ENCODE peak calls at places on chromosome X, in seven cellular contexts. I, X, L, Q, A, C and V are unnamed samples.

GRCh38 chrX:64093761-64094160 is 111.7 kb downstream of the AMER1 start:
- DNase-seq in X (no peak), C (no peak), A (no peak), Q (no peak), L (peak), I (no peak), V (no peak)

GRCh38 chrX:155767101-155767878 is 113.9 kb upstream of the VAMP7 start:
- DNase-seq in X (no peak), A (peak), Q (peak), C (peak), L (peak), I (peak), V (peak)

GRCh38 chrX:70429759-70430158 is 6.6 kb downstream of the GDPD2 start:
- DNase-seq in X (no peak), C (no peak), Q (no peak), L (no peak), A (no peak), I (no peak), V (no peak)

GRCh38 chrX:292900-293897 is 12.0 kb downstream of the PLCXD1 start:
- DNase-seq in Q (no peak), C (peak), A (peak), X (no peak), I (no peak), L (no peak), V (peak)

GRCh38 chrX:135522132-135522530 is 1.7 kb downstream of the INTS6L start:
- DNase-seq in Q (no peak), I (no peak), C (no peak), X (no peak), A (no peak), L (no peak), V (no peak)

GRCh38 chrX:153983321-153983729 is 10.8 kb downstream of the TMEM187 start:
- DNase-seq in I (no peak), X (no peak), A (no peak), Q (no peak), C (no peak), L (no peak), V (no peak)

GRCh38 chrX:12955882-12956703 is 18.8 kb upstream of the TMSB4X start:
- DNase-seq in Q (no peak), C (peak), A (no peak), L (no peak), I (no peak), X (peak), V (peak)

GRCh38 chrX:151825927-151826471 is 86.7 kb upstream of the MAGEA4 start:
- DNase-seq in Q (peak), L (no peak), I (no peak), X (no peak), C (no peak), A (no peak), V (peak)

GRCh38 chrX:64188901-64189300 is 16.6 kb downstream of the AMER1 start:
- DNase-seq in X (no peak), Q (no peak), L (no peak), I (no peak), A (no peak), C (no peak), V (no peak)

GRCh38 chrX:53089224-53089842 is 4.6 kb upstream of the KANTR start:
- DNase-seq in Q (peak), L (no peak), A (peak), C (peak), X (peak), I (no peak), V (peak)

GRCh38 chrX:11269996-11270395 is 23.2 kb upstream of the AMELX start:
- DNase-seq in L (no peak), I (no peak), X (no peak), C (no peak), A (no peak), Q (no peak), V (no peak)

GRCh38 chrX:3145716-3146115 is 104.4 kb downstream of the ARSF start:
- DNase-seq in C (no peak), I (no peak), X (no peak), A (no peak), L (peak), Q (no peak), V (no peak)

GRCh38 chrX:71301195-71301924 is at the start of gene ITGB1BP2:
- DNase-seq in C (no peak), L (no peak), I (peak), A (no peak), Q (no peak), X (no peak), V (peak)

GRCh38 chrX:129679856-129680255 is 25.1 kb upstream of the APLN start:
- DNase-seq in L (no peak), X (no peak), C (no peak), Q (no peak), I (no peak), A (no peak), V (no peak)

GRCh38 chrX:132435222-132435621 is 53.6 kb downstream of the MBNL3 start:
- DNase-seq in C (no peak), I (no peak), L (no peak), Q (no peak), A (no peak), X (no peak), V (no peak)

GRCh38 chrX:17403231-17403691 is 28.3 kb downstream of the NHS start:
- DNase-seq in C (no peak), X (peak), Q (no peak), L (no peak), I (no peak), A (no peak), V (no peak)

GRCh38 chrX:131747173-131747572 is 203.3 kb downstream of the OR13H1 start:
- DNase-seq in A (peak), Q (peak), L (no peak), I (no peak), C (no peak), X (peak), V (no peak)

GRCh38 chrX:154334496-154334895 is 38.9 kb downstream of the TKTL1 start:
- DNase-seq in L (no peak), A (no peak), X (no peak), I (no peak), C (no peak), Q (no peak), V (no peak)

GRCh38 chrX:19193584-19193983 is 71.3 kb upstream of the ADGRG2 start:
- DNase-seq in L (no peak), A (no peak), C (no peak), Q (no peak), X (no peak), I (no peak), V (no peak)

GRCh38 chrX:19670854-19671620 is 155.7 kb upstream of the MAP3K15 start:
- DNase-seq in C (no peak), A (peak), L (peak), Q (peak), I (no peak), X (no peak), V (no peak)

GRCh38 chrX:72477787-72478186 is 94.9 kb downstream of the HDAC8 start:
- DNase-seq in X (no peak), Q (no peak), A (no peak), L (no peak), C (no peak), I (no peak), V (no peak)

GRCh38 chrX:39922926-39923325 is 174.8 kb downstream of the BCOR start:
- DNase-seq in L (no peak), Q (no peak), I (no peak), C (no peak), X (no peak), A (no peak), V (no peak)

GRCh38 chrX:104566921-104567501 is 1.0 kb downstream of the IL1RAPL2 start:
- DNase-seq in Q (no peak), C (no peak), X (no peak), A (no peak), I (no peak), L (peak), V (no peak)

GRCh38 chrX:113400193-113400704 is 559.6 kb upstream of the AMOT start:
- DNase-seq in X (no peak), I (no peak), L (peak), A (no peak), Q (no peak), C (no peak), V (no peak)

GRCh38 chrX:51336584-51336983 is 4.0 kb downstream of the NUDT10 start:
- DNase-seq in Q (peak), C (no peak), A (no peak), X (peak), I (no peak), L (peak), V (no peak)

GRCh38 chrX:54561622-54562021 is 31.6 kb downstream of the GNL3L start:
- DNase-seq in C (no peak), I (no peak), X (no peak), Q (no peak), L (no peak), A (no peak), V (no peak)

GRCh38 chrX:40688976-40689375 is 41.6 kb upstream of the CXorf38 start:
- DNase-seq in I (no peak), A (no peak), L (no peak), C (no peak), Q (no peak), X (no peak), V (no peak)

GRCh38 chrX:19855700-19856381 is 31.6 kb downstream of the SH3KBP1 start:
- DNase-seq in I (no peak), C (no peak), X (no peak), A (no peak), L (no peak), Q (no peak), V (no peak)

GRCh38 chrX:122703762-122704161 is 480.3 kb upstream of the GRIA3 start:
- DNase-seq in A (no peak), X (no peak), L (no peak), C (no peak), Q (no peak), I (no peak), V (no peak)
- H3K27ac ChIP-seq in A (no peak), X (no peak), L (no peak), C (no peak), Q (no peak), I (no peak), V (no peak)

DNA sequence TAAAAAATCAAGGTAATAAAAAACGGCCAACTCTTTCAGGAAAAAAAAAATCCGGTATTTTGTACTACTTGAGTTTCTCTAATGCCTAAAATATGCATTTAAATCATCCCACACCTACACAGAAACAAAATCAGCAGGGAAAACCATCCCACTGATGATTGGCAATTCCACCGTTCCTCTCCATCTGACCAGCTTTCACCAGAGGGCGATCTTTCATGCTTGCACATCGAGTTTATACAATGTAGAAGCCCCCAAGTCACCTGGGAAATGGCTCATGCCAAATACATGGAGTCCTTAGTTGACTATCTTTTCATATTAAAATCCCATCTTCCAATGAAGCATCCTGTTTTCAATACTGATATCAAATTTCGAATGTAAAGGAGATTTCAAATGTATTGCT is 69.2 kb downstream of the PTCHD1 start:
- DNase-seq in Q (no peak), I (no peak), C (no peak), X (no peak), L (peak), A (no peak), V (no peak)
- TF ChIP-seq CTCF in Q (no peak), I (no peak), C (no peak), X (no peak), L (peak), A (no peak), V (no peak)

GRCh38 chrX:111095974-111096870 is at the start of gene PAK3:
- DNase-seq in I (peak), X (peak), Q (no peak), L (peak), C (peak), A (peak), V (peak)
- H3K4me3 ChIP-seq in I (peak), X (peak), Q (peak), L (peak), C (peak), A (peak), V (peak)

DNA sequence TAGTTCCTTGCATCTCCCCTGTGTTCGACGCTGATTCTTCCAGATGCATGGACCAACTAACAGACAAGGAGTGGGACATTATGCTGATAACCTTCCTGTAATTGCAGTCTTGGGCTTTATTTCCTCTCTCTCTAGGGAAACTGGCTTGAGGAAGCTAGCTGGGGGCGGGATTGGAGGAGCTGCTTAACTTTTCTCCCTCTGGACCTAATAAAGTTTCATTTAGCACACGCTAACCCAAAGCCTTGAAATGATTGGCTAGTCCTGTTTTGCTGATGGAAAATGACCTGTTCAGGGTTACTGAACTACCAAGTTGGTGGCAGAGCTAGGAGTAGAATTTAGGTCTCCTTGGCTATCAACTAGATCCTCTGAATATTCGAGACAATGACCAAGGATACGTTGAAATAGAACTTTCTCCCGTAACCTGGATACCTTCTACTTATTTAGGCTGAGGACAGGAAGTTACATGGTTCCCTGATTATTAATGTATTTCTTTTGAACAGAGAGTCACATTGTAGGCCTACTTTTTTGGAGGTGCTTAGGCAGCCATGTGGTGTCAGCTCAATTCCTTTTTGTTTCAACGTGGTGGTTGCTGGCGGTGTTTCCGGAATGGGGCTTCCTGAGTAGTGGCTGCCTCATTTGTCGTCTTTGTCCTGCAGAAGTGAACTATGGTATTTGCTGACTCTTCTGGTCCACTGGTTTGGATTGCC is 2.0 kb downstream of the PGK1 start:
- DNase-seq in C (no peak), Q (no peak), I (no peak), X (no peak), L (no peak), A (no peak), V (no peak)
- H3K27ac ChIP-seq in C (peak), Q (no peak), I (peak), X (peak), L (no peak), A (no peak), V (peak)

DNA sequence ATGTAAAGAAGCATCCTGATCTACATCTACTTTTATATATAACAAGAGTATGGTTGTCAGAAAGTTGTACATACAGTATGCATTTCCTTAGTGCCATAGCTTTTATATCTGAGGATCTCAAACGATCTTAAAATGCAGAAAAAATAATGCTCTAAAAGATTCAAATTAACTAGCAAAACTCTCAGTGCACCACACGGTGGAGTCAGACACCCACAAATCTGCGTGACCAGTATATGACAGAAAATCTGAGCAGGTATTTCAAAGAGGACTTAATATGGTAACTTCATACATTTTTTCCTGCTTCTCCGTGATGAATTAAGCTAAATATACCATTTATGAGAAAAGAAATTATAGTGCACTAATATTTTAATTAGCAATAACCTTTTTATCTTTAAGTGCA is 803.0 kb downstream of the DMD start:
- DNase-seq in Q (no peak), X (no peak), L (peak), C (no peak), A (no peak), I (no peak), V (no peak)
- TF ChIP-seq CTCF in Q (no peak), X (no peak), L (peak), C (no peak), A (no peak), I (no peak), V (no peak)

GRCh38 chrX:15960237-15960636 is 105.6 kb upstream of the AP1S2 start:
- DNase-seq in I (no peak), X (no peak), C (no peak), L (no peak), Q (no peak), A (no peak), V (no peak)

GRCh38 chrX:15952212-15952611 is 97.6 kb upstream of the AP1S2 start:
- DNase-seq in C (no peak), Q (no peak), I (no peak), L (no peak), X (no peak), A (no peak), V (no peak)

GRCh38 chrX:15953801-15954200 is 99.2 kb upstream of the AP1S2 start:
- DNase-seq in Q (no peak), I (no peak), X (no peak), A (no peak), C (no peak), L (peak), V (no peak)

DNA sequence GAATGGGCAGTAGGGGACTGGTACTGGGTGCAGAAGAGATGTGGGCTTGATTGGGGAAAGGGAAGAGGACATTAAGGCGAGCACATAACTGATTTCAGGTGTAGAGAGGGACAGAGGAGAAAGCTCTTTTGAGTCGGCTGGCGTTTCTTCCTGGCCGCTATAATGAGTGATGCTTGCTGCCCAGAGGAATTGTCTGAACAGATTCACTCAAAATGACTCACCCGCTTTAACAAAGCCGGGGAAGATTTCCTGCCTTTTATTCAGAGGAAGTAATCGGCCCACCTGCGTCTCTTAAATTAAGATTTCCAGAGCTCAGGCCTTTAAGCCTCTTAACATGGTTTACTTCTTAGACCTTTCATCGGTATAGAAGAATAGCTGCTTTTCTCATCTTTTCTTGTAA is 102.1 kb upstream of the AP1S2 start:
- DNase-seq in L (peak), C (no peak), Q (no peak), I (no peak), X (no peak), A (no peak), V (no peak)
- H3K4me3 ChIP-seq in L (peak), C (no peak), Q (no peak), I (no peak), X (no peak), A (no peak), V (no peak)